ENCODE peak calls at places on chromosomes 5 and 9, in six cellular contexts. One of them, this sample, is unnamed.

GRCh38 chr5:79956173-79956670 is 34.8 kb downstream of the MTX3 start:
- DNase-seq in cardiac fibroblast: peak; percentile 20
- DNase-seq in CD8-positive, alpha-beta T cell: no peak
- DNase-seq in HCT116: peak; percentile 8
- DNase-seq in GM13976: no peak
- DNase-seq in mammary epithelial cell: peak; percentile 93
- DNase-seq in this sample: no peak

GRCh38 chr9:124934290-124934689 is 6.6 kb downstream of the GOLGA1 start:
- DNase-seq in CD8-positive, alpha-beta T cell: no peak
- DNase-seq in GM13976: no peak
- DNase-seq in cardiac fibroblast: peak; percentile 18
- DNase-seq in mammary epithelial cell: no peak
- DNase-seq in HCT116: no peak
- DNase-seq in this sample: peak; percentile 22

GRCh38 chr9:104860280-104860679 is 67.7 kb downstream of the ABCA1 start:
- DNase-seq in cardiac fibroblast: no peak
- DNase-seq in HCT116: no peak
- DNase-seq in mammary epithelial cell: no peak
- DNase-seq in GM13976: no peak
- DNase-seq in CD8-positive, alpha-beta T cell: no peak
- DNase-seq in this sample: peak; percentile 27

GRCh38 chr5:138032028-138032571 is 779 bp downstream of the FAM13B start:
- DNase-seq in HCT116: no peak
- DNase-seq in CD8-positive, alpha-beta T cell: no peak
- DNase-seq in mammary epithelial cell: peak; percentile 56
- DNase-seq in GM13976: peak; percentile 65
- DNase-seq in cardiac fibroblast: peak; percentile 63
- DNase-seq in this sample: peak; percentile 63

GRCh38 chr5:133967715-133968056 is 739 bp downstream of the C5orf15 start:
- DNase-seq in HCT116: no peak
- DNase-seq in GM13976: no peak
- DNase-seq in cardiac fibroblast: peak; percentile 49
- DNase-seq in CD8-positive, alpha-beta T cell: no peak
- DNase-seq in mammary epithelial cell: peak; percentile 57
- DNase-seq in this sample: no peak

GRCh38 chr5:141680751-141681201 is 1.3 kb downstream of the ARAP3 start:
- DNase-seq in cardiac fibroblast: peak; percentile 73
- DNase-seq in GM13976: no peak
- DNase-seq in CD8-positive, alpha-beta T cell: no peak
- DNase-seq in HCT116: no peak
- DNase-seq in mammary epithelial cell: peak; percentile 43
- DNase-seq in this sample: no peak

GRCh38 chr9:16619897-16620296 is 250.6 kb downstream of the BNC2 start:
- DNase-seq in GM13976: no peak
- DNase-seq in mammary epithelial cell: no peak
- DNase-seq in cardiac fibroblast: no peak
- DNase-seq in CD8-positive, alpha-beta T cell: no peak
- DNase-seq in HCT116: no peak
- DNase-seq in this sample: no peak

GRCh38 chr5:35345222-35345621 is 114.9 kb upstream of the PRLR start:
- DNase-seq in CD8-positive, alpha-beta T cell: no peak
- DNase-seq in HCT116: no peak
- DNase-seq in cardiac fibroblast: peak; percentile 16
- DNase-seq in mammary epithelial cell: no peak
- DNase-seq in GM13976: no peak
- DNase-seq in this sample: no peak

GRCh38 chr9:109966643-109967368 is 186.8 kb downstream of the PALM2AKAP2 start:
- DNase-seq in HCT116: no peak
- DNase-seq in GM13976: peak; percentile 37
- DNase-seq in mammary epithelial cell: no peak
- DNase-seq in cardiac fibroblast: no peak
- DNase-seq in CD8-positive, alpha-beta T cell: no peak
- DNase-seq in this sample: peak; percentile 45

GRCh38 chr5:137822158-137822764 is 45.4 kb upstream of the MYOT start:
- DNase-seq in GM13976: peak; percentile 66
- DNase-seq in cardiac fibroblast: peak; percentile 70
- DNase-seq in CD8-positive, alpha-beta T cell: no peak
- DNase-seq in HCT116: peak; percentile 40
- DNase-seq in mammary epithelial cell: peak; percentile 28
- DNase-seq in this sample: peak; percentile 54

GRCh38 chr5:102628449-102629175 is 126.5 kb upstream of the PAM start:
- DNase-seq in GM13976: no peak
- DNase-seq in CD8-positive, alpha-beta T cell: no peak
- DNase-seq in mammary epithelial cell: peak; percentile 72
- DNase-seq in cardiac fibroblast: no peak
- DNase-seq in HCT116: peak; percentile 40
- DNase-seq in this sample: no peak

GRCh38 chr9:87275039-87275725 is 222.5 kb upstream of the DAPK1 start:
- DNase-seq in CD8-positive, alpha-beta T cell: no peak
- DNase-seq in GM13976: no peak
- DNase-seq in mammary epithelial cell: no peak
- DNase-seq in cardiac fibroblast: no peak
- DNase-seq in HCT116: no peak
- DNase-seq in this sample: no peak

GRCh38 chr5:135645336-135645735 is 66.5 kb upstream of the CXCL14 start:
- DNase-seq in HCT116: no peak
- DNase-seq in cardiac fibroblast: no peak
- DNase-seq in mammary epithelial cell: no peak
- DNase-seq in GM13976: no peak
- DNase-seq in CD8-positive, alpha-beta T cell: no peak
- DNase-seq in this sample: no peak

GRCh38 chr5:138463335-138464017 is 1.8 kb upstream of the EGR1 start:
- DNase-seq in HCT116: no peak
- DNase-seq in mammary epithelial cell: no peak
- DNase-seq in GM13976: no peak
- DNase-seq in CD8-positive, alpha-beta T cell: no peak
- DNase-seq in cardiac fibroblast: peak; percentile 42
- DNase-seq in this sample: no peak

GRCh38 chr9:68779558-68780376 is 74.7 kb downstream of the PIP5K1B start:
- DNase-seq in mammary epithelial cell: peak; percentile 90
- DNase-seq in cardiac fibroblast: peak; percentile 97
- DNase-seq in CD8-positive, alpha-beta T cell: peak; percentile 87
- DNase-seq in HCT116: peak; percentile 81
- DNase-seq in GM13976: peak; percentile 90
- DNase-seq in this sample: peak; percentile 92

GRCh38 chr5:134227259-134227658 is 1.4 kb upstream of the PPP2CA start:
- DNase-seq in mammary epithelial cell: peak; percentile 36
- DNase-seq in CD8-positive, alpha-beta T cell: no peak
- DNase-seq in HCT116: no peak
- DNase-seq in GM13976: no peak
- DNase-seq in cardiac fibroblast: peak; percentile 18
- DNase-seq in this sample: no peak

GRCh38 chr5:33489481-33490067 is 48.8 kb downstream of the TARS1 start:
- DNase-seq in mammary epithelial cell: no peak
- DNase-seq in GM13976: no peak
- DNase-seq in HCT116: no peak
- DNase-seq in CD8-positive, alpha-beta T cell: no peak
- DNase-seq in cardiac fibroblast: no peak
- DNase-seq in this sample: no peak

GRCh38 chr5:158429564-158429963 is 570.6 kb upstream of the CLINT1 start:
- DNase-seq in mammary epithelial cell: peak; percentile 76
- DNase-seq in GM13976: no peak
- DNase-seq in cardiac fibroblast: no peak
- DNase-seq in CD8-positive, alpha-beta T cell: no peak
- DNase-seq in HCT116: no peak
- DNase-seq in this sample: no peak

GRCh38 chr9:100466171-100466827 is 6.7 kb upstream of the TMEFF1 start:
- DNase-seq in mammary epithelial cell: no peak
- DNase-seq in cardiac fibroblast: peak; percentile 55
- DNase-seq in CD8-positive, alpha-beta T cell: no peak
- DNase-seq in GM13976: no peak
- DNase-seq in HCT116: no peak
- DNase-seq in this sample: no peak

GRCh38 chr5:6573651-6574101 is 59.2 kb downstream of the NSUN2 start:
- DNase-seq in mammary epithelial cell: no peak
- DNase-seq in HCT116: no peak
- DNase-seq in cardiac fibroblast: no peak
- DNase-seq in GM13976: no peak
- DNase-seq in CD8-positive, alpha-beta T cell: no peak
- DNase-seq in this sample: no peak
- TF ChIP-seq CTCF in mammary epithelial cell: no peak
- TF ChIP-seq CTCF in HCT116: peak; percentile 10
- TF ChIP-seq CTCF in cardiac fibroblast: no peak
- TF ChIP-seq CTCF in GM13976: no peak
- TF ChIP-seq CTCF in CD8-positive, alpha-beta T cell: no peak
- TF ChIP-seq CTCF in this sample: no peak

GRCh38 chr5:60852317-60852716 is 8.2 kb upstream of the ELOVL7 start:
- DNase-seq in GM13976: no peak
- DNase-seq in CD8-positive, alpha-beta T cell: no peak
- DNase-seq in cardiac fibroblast: no peak
- DNase-seq in HCT116: no peak
- DNase-seq in mammary epithelial cell: no peak
- DNase-seq in this sample: no peak
- TF ChIP-seq CTCF in GM13976: no peak
- TF ChIP-seq CTCF in CD8-positive, alpha-beta T cell: no peak
- TF ChIP-seq CTCF in cardiac fibroblast: no peak
- TF ChIP-seq CTCF in HCT116: no peak
- TF ChIP-seq CTCF in mammary epithelial cell: no peak
- TF ChIP-seq CTCF in this sample: no peak

GRCh38 chr5:59562756-59563389 is 330.7 kb downstream of the PDE4D start:
- DNase-seq in mammary epithelial cell: peak; percentile 46
- DNase-seq in GM13976: peak; percentile 43
- DNase-seq in cardiac fibroblast: peak; percentile 20
- DNase-seq in CD8-positive, alpha-beta T cell: no peak
- DNase-seq in HCT116: no peak
- DNase-seq in this sample: peak; percentile 45
- TF ChIP-seq CTCF in mammary epithelial cell: no peak
- TF ChIP-seq CTCF in GM13976: no peak
- TF ChIP-seq CTCF in cardiac fibroblast: no peak
- TF ChIP-seq CTCF in CD8-positive, alpha-beta T cell: no peak
- TF ChIP-seq CTCF in HCT116: no peak
- TF ChIP-seq CTCF in this sample: no peak

GRCh38 chr9:112921549-112921948 is 30.9 kb upstream of the SLC46A2 start:
- DNase-seq in mammary epithelial cell: peak; percentile 52
- DNase-seq in GM13976: no peak
- DNase-seq in HCT116: peak; percentile 22
- DNase-seq in cardiac fibroblast: peak; percentile 69
- DNase-seq in CD8-positive, alpha-beta T cell: no peak
- DNase-seq in this sample: no peak
- TF ChIP-seq CTCF in mammary epithelial cell: peak; percentile 64
- TF ChIP-seq CTCF in GM13976: peak; percentile 34
- TF ChIP-seq CTCF in HCT116: peak; percentile 64
- TF ChIP-seq CTCF in cardiac fibroblast: peak; percentile 67
- TF ChIP-seq CTCF in CD8-positive, alpha-beta T cell: no peak
- TF ChIP-seq CTCF in this sample: peak; percentile 28

GRCh38 chr5:112976432-112977309 is at the start of gene DCP2:
- DNase-seq in CD8-positive, alpha-beta T cell: peak; percentile 88
- DNase-seq in cardiac fibroblast: peak; percentile 99
- DNase-seq in mammary epithelial cell: peak; percentile 98
- DNase-seq in HCT116: peak; percentile 99
- DNase-seq in GM13976: peak; percentile 96
- DNase-seq in this sample: peak; percentile 97
- TF ChIP-seq CTCF in CD8-positive, alpha-beta T cell: no peak
- TF ChIP-seq CTCF in cardiac fibroblast: no peak
- TF ChIP-seq CTCF in mammary epithelial cell: no peak
- TF ChIP-seq CTCF in HCT116: no peak
- TF ChIP-seq CTCF in GM13976: no peak
- TF ChIP-seq CTCF in this sample: no peak

DNA sequence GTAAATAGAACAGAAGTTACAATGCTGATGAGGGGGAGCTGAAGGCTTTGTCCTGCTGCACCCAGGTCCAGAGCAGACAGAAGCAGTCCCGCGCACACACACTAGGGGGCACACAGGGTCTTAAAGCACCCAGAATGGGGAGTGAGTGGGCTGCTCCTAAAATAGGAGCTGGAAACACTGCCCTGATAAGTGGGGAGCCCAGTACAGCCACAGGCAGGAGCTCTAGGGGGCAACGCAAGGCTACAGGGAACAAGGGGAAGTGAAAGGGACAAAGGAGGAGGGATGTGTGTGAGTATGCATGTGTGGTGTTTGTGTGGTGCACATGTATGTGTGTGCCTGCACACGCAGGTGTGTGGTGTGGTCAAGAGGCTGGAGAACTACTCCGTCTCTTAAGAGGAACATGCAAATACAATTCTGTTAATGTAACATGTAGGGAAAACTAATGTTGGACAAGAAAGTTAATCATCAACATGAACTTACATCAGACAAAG is 191.5 kb downstream of the ROR2 start:
- DNase-seq in mammary epithelial cell: peak; percentile 29
- DNase-seq in CD8-positive, alpha-beta T cell: no peak
- DNase-seq in GM13976: peak; percentile 70
- DNase-seq in cardiac fibroblast: peak; percentile 71
- DNase-seq in HCT116: peak; percentile 32
- DNase-seq in this sample: peak; percentile 65
- TF ChIP-seq CTCF in mammary epithelial cell: peak; percentile 76
- TF ChIP-seq CTCF in CD8-positive, alpha-beta T cell: no peak
- TF ChIP-seq CTCF in GM13976: peak; percentile 55
- TF ChIP-seq CTCF in cardiac fibroblast: peak; percentile 76
- TF ChIP-seq CTCF in HCT116: peak; percentile 86
- TF ChIP-seq CTCF in this sample: peak; percentile 49

GRCh38 chr9:98806394-98807069 is 938 bp upstream of the GALNT12 start:
- DNase-seq in CD8-positive, alpha-beta T cell: no peak
- DNase-seq in GM13976: no peak
- DNase-seq in cardiac fibroblast: no peak
- DNase-seq in HCT116: no peak
- DNase-seq in mammary epithelial cell: no peak
- DNase-seq in this sample: no peak
- TF ChIP-seq CTCF in CD8-positive, alpha-beta T cell: no peak
- TF ChIP-seq CTCF in GM13976: no peak
- TF ChIP-seq CTCF in cardiac fibroblast: peak; percentile 5
- TF ChIP-seq CTCF in HCT116: peak; percentile 17
- TF ChIP-seq CTCF in mammary epithelial cell: peak; percentile 24
- TF ChIP-seq CTCF in this sample: no peak

DNA sequence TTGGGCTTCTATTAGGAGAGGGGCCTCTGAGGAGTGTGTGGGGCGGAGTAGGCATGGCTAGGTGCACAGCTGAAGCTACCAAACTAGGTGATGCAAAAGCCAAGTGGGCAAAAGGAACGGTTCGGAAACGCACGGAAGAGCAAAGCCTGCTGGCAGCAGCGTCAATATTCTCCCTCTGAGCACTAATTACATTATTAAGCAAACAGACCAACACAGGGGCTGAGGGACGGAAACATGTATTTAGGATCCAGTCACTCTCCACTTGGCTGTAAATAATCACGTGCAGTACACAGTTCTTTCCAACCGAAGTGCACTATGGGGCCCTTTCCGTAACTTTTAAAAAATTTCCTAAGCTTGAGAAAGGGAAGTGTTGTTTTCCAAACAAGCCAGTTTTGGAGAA is 217.0 kb upstream of the TBCA start:
- DNase-seq in GM13976: no peak
- DNase-seq in HCT116: no peak
- DNase-seq in cardiac fibroblast: no peak
- DNase-seq in CD8-positive, alpha-beta T cell: no peak
- DNase-seq in mammary epithelial cell: no peak
- DNase-seq in this sample: no peak
- TF ChIP-seq CTCF in GM13976: no peak
- TF ChIP-seq CTCF in HCT116: no peak
- TF ChIP-seq CTCF in cardiac fibroblast: no peak
- TF ChIP-seq CTCF in CD8-positive, alpha-beta T cell: no peak
- TF ChIP-seq CTCF in mammary epithelial cell: no peak
- TF ChIP-seq CTCF in this sample: no peak

DNA sequence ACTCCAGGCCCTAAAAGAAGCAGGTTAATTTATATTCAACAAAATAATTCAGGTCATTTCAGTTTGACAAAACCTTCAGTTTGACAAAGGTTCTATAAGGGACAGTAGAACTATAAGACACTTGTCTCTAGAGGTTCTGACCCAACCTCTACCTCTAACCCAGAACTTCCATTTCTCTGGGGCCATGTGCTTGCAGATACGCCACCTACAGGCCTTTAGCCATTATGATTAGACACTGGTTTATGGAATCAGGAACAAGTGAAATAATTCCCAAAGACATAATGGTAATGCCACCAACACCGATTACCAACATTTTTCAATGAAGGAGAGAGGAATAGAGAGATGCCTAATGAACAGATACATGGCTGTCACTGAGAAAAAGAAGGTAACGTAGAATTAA is 733.9 kb downstream of the PRELID2 start:
- DNase-seq in GM13976: no peak
- DNase-seq in mammary epithelial cell: no peak
- DNase-seq in HCT116: peak; percentile 2
- DNase-seq in cardiac fibroblast: no peak
- DNase-seq in CD8-positive, alpha-beta T cell: no peak
- DNase-seq in this sample: no peak
- TF ChIP-seq CTCF in GM13976: peak; percentile 29
- TF ChIP-seq CTCF in mammary epithelial cell: peak; percentile 57
- TF ChIP-seq CTCF in HCT116: peak; percentile 71
- TF ChIP-seq CTCF in cardiac fibroblast: peak; percentile 34
- TF ChIP-seq CTCF in CD8-positive, alpha-beta T cell: no peak
- TF ChIP-seq CTCF in this sample: peak; percentile 33

This sample was measured in GM10248.